ENCODE peak calls at places on chromosomes 12 and 14, in four cellular contexts. B, I, A and L are unnamed samples.

GRCh38 chr12:16531623-16532022 is 74.3 kb downstream of the LMO3 start:
- DNase-seq in B (no peak), I (no peak), A (no peak), L (no peak)

GRCh38 chr12:64218597-64218996 is 3.5 kb downstream of the KICS2 start:
- DNase-seq in B (no peak), A (no peak), I (no peak), L (no peak)

GRCh38 chr14:23252420-23253333 is 14.9 kb downstream of the RNF212B start:
- DNase-seq in B (no peak), A (no peak), I (no peak), L (no peak)

GRCh38 chr14:103123128-103123633 is at the start of gene TNFAIP2:
- DNase-seq in B (peak), A (no peak), I (peak), L (no peak)

GRCh38 chr12:27332407-27333310 is at the start of gene BMAL2:
- DNase-seq in A (peak), B (no peak), I (peak), L (peak)

GRCh38 chr12:96497800-96498199 is 8.4 kb downstream of the CFAP54 start:
- DNase-seq in I (no peak), B (no peak), A (no peak), L (no peak)

GRCh38 chr14:52949711-52950409 is 990 bp downstream of the FERMT2 start:
- DNase-seq in I (no peak), A (no peak), B (peak), L (peak)

GRCh38 chr14:100417466-100417865 is 94.3 kb downstream of the SLC25A47 start:
- DNase-seq in B (no peak), A (no peak), I (no peak), L (peak)

GRCh38 chr14:105411017-105411941 is 8.3 kb upstream of the MTA1 start:
- DNase-seq in A (no peak), B (no peak), I (no peak), L (peak)

GRCh38 chr14:80150301-80150700 is 61.0 kb downstream of the DIO2 start:
- DNase-seq in I (no peak), B (no peak), A (no peak), L (no peak)

GRCh38 chr12:40668095-40668494 is 24.1 kb upstream of the CNTN1 start:
- DNase-seq in A (no peak), B (no peak), I (no peak), L (no peak)

GRCh38 chr12:111728795-111729194 is 37.9 kb upstream of the ALDH2 start:
- DNase-seq in I (no peak), A (no peak), B (no peak), L (no peak)

GRCh38 chr12:102169922-102170698 is 27.5 kb downstream of the PMCH start:
- DNase-seq in I (no peak), A (no peak), B (no peak), L (peak)

GRCh38 chr14:47207636-47208035 is 467.8 kb downstream of the MDGA2 start:
- DNase-seq in B (no peak), A (no peak), I (no peak), L (no peak)

GRCh38 chr14:97602438-97603117 is 805.4 kb downstream of the VRK1 start:
- DNase-seq in I (no peak), A (peak), B (no peak), L (no peak)

GRCh38 chr14:101465795-101466448 is 95.4 kb upstream of the DIO3 start:
- DNase-seq in A (peak), I (no peak), B (peak), L (no peak)

GRCh38 chr12:110254971-110255540 is 26.0 kb upstream of the ATP2A2 start:
- DNase-seq in I (no peak), B (no peak), A (no peak), L (no peak)

GRCh38 chr12:48973992-48974673 is 2.6 kb upstream of the WNT10B start:
- DNase-seq in I (peak), A (no peak), B (no peak), L (peak)

GRCh38 chr12:104707794-104708558 is 250.1 kb downstream of the SLC41A2 start:
- DNase-seq in B (no peak), A (no peak), I (no peak), L (no peak)

GRCh38 chr12:49518914-49519573 is 19.8 kb upstream of the KCNH3 start:
- DNase-seq in A (no peak), B (no peak), I (no peak), L (no peak)

GRCh38 chr14:96583605-96584041 is 81.4 kb downstream of the PAPOLA start:
- DNase-seq in B (no peak), A (peak), I (no peak), L (no peak)

GRCh38 chr12:104219361-104219892 is 3.8 kb downstream of the TXNRD1 start:
- DNase-seq in I (no peak), A (no peak), B (no peak), L (peak)

GRCh38 chr12:54159140-54159539 is 29.6 kb downstream of the SMUG1 start:
- DNase-seq in I (no peak), A (no peak), B (no peak), L (no peak)

GRCh38 chr12:85575115-85576096 is 260.8 kb downstream of the RASSF9 start:
- DNase-seq in B (no peak), I (peak), A (no peak), L (peak)

GRCh38 chr14:93079865-93080403 is 35.8 kb downstream of the ITPK1 start:
- DNase-seq in B (no peak), A (no peak), I (no peak), L (no peak)

GRCh38 chr14:34003052-34003668 is 52.3 kb upstream of the EGLN3 start:
- DNase-seq in I (no peak), A (no peak), B (no peak), L (no peak)

GRCh38 chr14:87005336-87005735 is 987.6 kb downstream of the GALC start:
- DNase-seq in A (no peak), B (no peak), I (no peak), L (no peak)

GRCh38 chr14:90681889-90682429 is 134.3 kb downstream of the TTC7B start:
- DNase-seq in A (no peak), B (no peak), I (no peak), L (no peak)

GRCh38 chr14:26602902-26603301 is 5.1 kb upstream of the NOVA1 start:
- DNase-seq in A (no peak), I (no peak), B (no peak), L (no peak)

GRCh38 chr14:70955543-70956480 is 48.6 kb downstream of the PCNX1 start:
- DNase-seq in A (peak), B (no peak), I (no peak), L (peak)

GRCh38 chr14:81625343-81625742 is 91.7 kb upstream of the SEL1L start:
- DNase-seq in I (no peak), A (no peak), B (no peak), L (no peak)

GRCh38 chr12:91924827-91925226 is 220.8 kb downstream of the BTG1 start:
- DNase-seq in A (no peak), B (no peak), I (no peak), L (no peak)

GRCh38 chr12:50186667-50187066 is 19.5 kb upstream of the CERS5 start:
- DNase-seq in I (no peak), B (no peak), A (no peak), L (no peak)

GRCh38 chr12:53493610-53494391 is 5.5 kb downstream of the MAP3K12 start:
- DNase-seq in I (no peak), B (peak), A (no peak), L (no peak)

GRCh38 chr12:53786411-53786810 is 34.6 kb upstream of the CISTR start:
- DNase-seq in I (no peak), B (no peak), A (no peak), L (no peak)

GRCh38 chr12:4269279-4269991 is 4.1 kb upstream of the CCND2 start:
- DNase-seq in A (peak), I (peak), B (peak), L (peak)

GRCh38 chr14:75163677-75164076 is 12.7 kb downstream of the TMED10 start:
- DNase-seq in I (no peak), A (no peak), B (no peak), L (no peak)
- TF ChIP-seq CTCF in I (no peak), A (no peak), B (no peak), L (no peak)

GRCh38 chr14:65501328-65501727 is 88.8 kb downstream of the FUT8 start:
- DNase-seq in I (no peak), A (no peak), B (no peak), L (no peak)
- TF ChIP-seq CTCF in I (peak), A (no peak), B (no peak), L (no peak)

GRCh38 chr12:6662906-6663742 is at the start of gene ING4:
- DNase-seq in A (peak), I (peak), B (peak), L (peak)

GRCh38 chr12:6666211-6666610 is 3.3 kb upstream of the ING4 start:
- DNase-seq in I (no peak), A (no peak), B (no peak), L (no peak)

GRCh38 chr12:6672143-6672542 is 9.2 kb upstream of the ING4 start:
- DNase-seq in B (no peak), I (no peak), A (no peak), L (no peak)

GRCh38 chr12:6664902-6665301 is 2.0 kb upstream of the ING4 start:
- DNase-seq in B (no peak), A (no peak), I (no peak), L (no peak)

GRCh38 chr12:6667559-6668210 is 4.8 kb upstream of the ING4 start:
- DNase-seq in A (no peak), B (no peak), I (no peak), L (peak)
- TF ChIP-seq CTCF in A (no peak), B (no peak), I (no peak), L (peak)

GRCh38 chr12:116881867-116882507 is 746 bp upstream of the HRK start:
- DNase-seq in A (no peak), I (no peak), B (no peak), L (no peak)

GRCh38 chr12:116880817-116881324 is 370 bp downstream of the HRK start:
- DNase-seq in I (no peak), B (no peak), A (peak), L (peak)

GRCh38 chr12:116881325-116881866 is at the start of gene HRK:
- DNase-seq in A (no peak), B (no peak), I (no peak), L (peak)

GRCh38 chr12:116880213-116880816 is 926 bp downstream of the HRK start:
- DNase-seq in B (no peak), A (no peak), I (no peak), L (no peak)

GRCh38 chr12:116882742-116883141 is 1.5 kb upstream of the HRK start:
- DNase-seq in B (no peak), A (no peak), I (no peak), L (no peak)
- TF ChIP-seq CTCF in B (peak), A (no peak), I (peak), L (no peak)

GRCh38 chr12:57846285-57846576 is 298 bp downstream of the CTDSP2 start:
- DNase-seq in I (no peak), B (no peak), A (no peak), L (no peak)
- TF ChIP-seq CTCF in I (no peak), B (no peak), A (no peak), L (no peak)

DNA sequence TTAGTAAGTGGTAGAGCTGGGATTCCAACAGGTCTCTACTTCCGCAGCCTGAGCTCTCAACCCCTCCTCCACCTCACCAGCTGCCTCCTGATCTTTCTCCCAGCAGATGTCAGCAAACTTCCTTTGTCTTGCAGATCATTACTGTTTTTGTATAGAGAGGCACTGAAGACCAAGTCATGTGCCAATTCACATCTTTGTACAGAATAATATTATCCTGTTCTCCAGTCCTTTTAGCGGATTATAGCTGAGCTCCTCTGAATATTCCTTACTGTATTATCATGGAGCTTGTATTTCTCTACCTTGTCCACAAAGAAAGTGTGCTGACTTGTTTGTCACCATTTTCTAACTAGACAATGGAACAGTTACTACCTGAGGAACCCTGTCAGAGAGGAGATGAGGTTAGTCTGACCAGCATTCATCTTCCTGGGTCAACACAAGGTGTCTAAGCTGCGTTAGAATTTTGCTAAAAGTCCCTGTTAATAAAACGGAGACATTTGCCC is 142.3 kb upstream of the ARHGAP5 start:
- DNase-seq in A (no peak), B (no peak), I (peak), L (peak)
- TF ChIP-seq CTCF in A (no peak), B (no peak), I (peak), L (peak)

DNA sequence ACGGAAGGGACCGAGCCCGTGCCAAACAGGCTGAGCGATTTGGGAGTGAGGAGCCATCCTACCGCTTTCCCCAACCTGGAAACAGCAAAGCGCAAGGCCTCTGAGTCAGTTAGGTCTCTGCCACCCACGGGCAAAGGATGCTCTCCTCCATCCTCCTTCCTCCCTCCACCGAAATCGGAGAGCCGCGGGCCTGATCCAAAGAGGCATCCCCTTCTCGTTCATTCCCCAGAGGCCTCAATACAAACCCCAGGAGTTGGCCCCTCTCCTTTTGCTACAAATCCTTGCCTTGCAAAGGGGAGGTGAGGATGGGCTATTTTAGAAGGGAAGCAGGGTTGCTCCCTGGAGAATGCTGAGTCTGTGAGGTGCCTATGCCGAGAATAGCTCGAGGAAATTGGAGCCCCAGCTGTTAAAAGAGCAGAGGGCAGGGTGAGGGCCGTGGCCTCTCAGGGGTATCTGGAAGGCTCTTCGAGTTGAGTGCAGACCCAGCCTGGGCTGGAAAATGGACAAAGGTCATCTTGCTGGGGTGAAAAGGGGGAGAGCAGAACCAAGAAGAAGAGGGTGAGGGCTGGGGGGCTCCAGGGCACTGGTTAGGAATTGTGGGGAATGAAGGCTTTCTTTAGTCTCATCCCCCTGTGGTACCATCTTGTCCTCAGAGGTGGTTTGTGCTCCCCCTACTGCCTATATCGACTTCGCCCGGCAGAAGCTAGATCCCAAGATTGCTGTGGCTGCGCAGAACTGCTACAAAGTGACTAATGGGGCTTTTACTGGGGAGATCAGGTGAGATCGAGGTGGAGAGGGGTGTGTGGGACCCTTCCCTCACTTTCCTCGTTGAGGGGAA is 1.1 kb downstream of the TPI1 start:
- DNase-seq in I (peak), A (no peak), B (no peak), L (no peak)
- TF ChIP-seq CTCF in I (no peak), A (no peak), B (no peak), L (no peak)

DNA sequence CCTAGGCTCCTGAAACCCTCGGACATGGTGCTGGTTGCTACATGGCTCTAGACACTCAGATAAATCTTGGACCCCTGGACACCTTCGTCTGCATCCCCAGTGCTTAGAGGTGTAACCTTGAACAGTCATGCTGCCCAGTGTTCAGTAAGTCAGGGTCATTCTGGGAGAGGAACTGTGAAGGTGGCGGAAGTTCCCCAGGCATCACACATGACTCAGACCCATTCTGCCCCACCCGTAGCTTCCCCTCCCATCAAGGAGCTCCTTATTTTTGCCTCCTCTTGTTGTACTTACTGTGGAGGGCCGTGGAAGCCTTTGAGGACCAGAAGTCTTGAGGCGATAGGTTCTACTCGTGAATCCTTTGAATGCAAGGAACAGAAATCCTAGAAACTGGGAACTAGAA is 18.1 kb upstream of the SSPN start:
- DNase-seq in B (no peak), A (no peak), I (no peak), L (peak)
- TF ChIP-seq CTCF in B (no peak), A (no peak), I (no peak), L (no peak)